ENCODE peak calls at places on chromosomes 6 and 20, in seven cellular contexts. Q is GM23248; I is PC-3; W is fibroblast of lung; B is tibial nerve; Y is CD8-positive, alpha-beta T cell; T is psoas muscle. Z is an unnamed sample.

GRCh38 chr20:61803416-61803902 is 262.2 kb downstream of the TAF4 start:
- DNase-seq in Q (peak; percentile 11), I (no peak), W (no peak), B (no peak), Y (no peak), T (no peak), Z (no peak)

GRCh38 chr20:23227976-23228375 is 122.6 kb upstream of the NXT1 start:
- DNase-seq in Q (no peak), I (no peak), W (peak; percentile 10), B (no peak), Y (no peak), T (no peak), Z (no peak)

GRCh38 chr6:155419161-155419560 is 36.5 kb downstream of the NOX3 start:
- DNase-seq in Q (peak; percentile 86), I (no peak), W (peak; percentile 47), B (no peak), Y (no peak), T (no peak), Z (no peak)

GRCh38 chr6:113936093-113936934 is 34.6 kb downstream of the HDAC2 start:
- DNase-seq in Q (peak; percentile 69), I (peak; percentile 67), W (peak; percentile 55), B (peak; percentile 28), Y (no peak), T (no peak), Z (no peak)

GRCh38 chr6:15447546-15448232 is 201.8 kb downstream of the JARID2 start:
- DNase-seq in Q (no peak), I (no peak), W (no peak), B (no peak), Y (no peak), T (no peak), Z (no peak)

GRCh38 chr6:154394571-154394970 is 38.0 kb upstream of the IPCEF1 start:
- DNase-seq in Q (no peak), I (no peak), W (no peak), B (no peak), Y (no peak), T (no peak), Z (no peak)

GRCh38 chr20:28616354-28616753 is 2641.1 kb upstream of the DEFB115 start:
- DNase-seq in Q (no peak), I (no peak), W (no peak), B (no peak), Y (no peak), T (no peak), Z (no peak)

GRCh38 chr20:53582574-53583351 is 10.9 kb downstream of the ZNF217 start:
- DNase-seq in Q (peak; percentile 98), I (peak; percentile 98), W (peak; percentile 92), B (no peak), Y (peak; percentile 61), T (no peak), Z (no peak)

GRCh38 chr20:34907616-34908469 is 31.4 kb downstream of the ACSS2 start:
- DNase-seq in Q (peak; percentile 89), I (peak; percentile 100), W (peak; percentile 89), B (peak; percentile 47), Y (no peak), T (peak; percentile 48), Z (peak; percentile 39)

GRCh38 chr6:57262901-57263694 is 41.0 kb upstream of the RAB23 start:
- DNase-seq in Q (peak; percentile 97), I (peak; percentile 78), W (peak; percentile 99), B (peak; percentile 16), Y (no peak), T (peak; percentile 35), Z (no peak)
- H3K27ac ChIP-seq in Q (peak overlapping the region; percentile 95), I (peak overlapping the region; percentile 54), W (peak overlapping the region; percentile 84), B (peak overlapping the region; percentile 31), Y (no peak overlapping the region), T (peak overlapping the region; percentile 20), Z (peak overlapping the region; percentile 70)

GRCh38 chr6:42618105-42618504 is 54.3 kb downstream of the UBR2 start:
- DNase-seq in Q (peak; percentile 5), I (no peak), W (no peak), B (no peak), Y (no peak), T (no peak), Z (no peak)
- H3K4me1 ChIP-seq in Q (peaks cover 15% of the 10 kb centered on the region), I (no peaks in the 10 kb centered on the region), W (no peaks in the 10 kb centered on the region), B (no peaks in the 10 kb centered on the region), Y (no peaks in the 10 kb centered on the region), T (peaks cover 15% of the 10 kb centered on the region), Z (no peaks in the 10 kb centered on the region)

GRCh38 chr6:35242486-35242885 is 17.0 kb upstream of the ZNF76 start:
- DNase-seq in Q (no peak), I (no peak), W (no peak), B (no peak), Y (no peak), T (no peak), Z (no peak)

GRCh38 chr6:35244551-35244950 is 15.0 kb upstream of the ZNF76 start:
- DNase-seq in Q (no peak), I (no peak), W (no peak), B (no peak), Y (no peak), T (no peak), Z (no peak)

GRCh38 chr6:35240838-35241801 is 18.4 kb upstream of the ZNF76 start:
- DNase-seq in Q (peak; percentile 63), I (peak; percentile 88), W (peak; percentile 19), B (peak; percentile 81), Y (peak; percentile 67), T (peak; percentile 65), Z (peak; percentile 37)

GRCh38 chr6:35242906-35243305 is 16.6 kb upstream of the ZNF76 start:
- DNase-seq in Q (no peak), I (no peak), W (no peak), B (no peak), Y (no peak), T (no peak), Z (no peak)

DNA sequence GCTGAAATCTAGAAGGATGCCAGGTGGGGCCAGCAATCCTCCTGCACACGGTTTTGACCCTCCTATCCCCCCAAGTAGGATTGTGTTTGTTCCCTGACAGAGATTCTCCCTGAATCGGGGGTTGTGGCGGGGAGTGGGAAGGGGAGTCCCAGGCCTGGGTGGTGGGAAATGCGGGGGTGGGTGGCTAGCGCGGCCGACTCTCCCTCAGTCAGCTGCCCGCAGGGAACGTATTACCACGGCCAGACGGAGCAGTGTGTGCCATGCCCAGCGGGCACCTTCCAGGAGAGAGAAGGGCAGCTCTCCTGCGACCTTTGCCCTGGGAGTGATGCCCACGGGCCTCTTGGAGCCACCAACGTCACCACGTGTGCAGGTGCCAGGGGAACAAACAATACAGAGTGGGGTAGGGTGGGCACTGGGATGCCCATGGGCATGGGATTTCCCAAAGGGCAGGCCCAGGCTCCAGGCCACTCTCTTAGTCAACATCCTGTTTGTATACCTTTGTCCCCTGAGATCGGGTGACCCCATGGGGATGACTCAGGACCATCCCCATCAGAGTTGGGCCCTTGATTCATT is 16.1 kb upstream of the ZNF76 start:
- DNase-seq in Q (no peak), I (no peak), W (no peak), B (no peak), Y (no peak), T (no peak), Z (no peak)
- H3K36me3 ChIP-seq in Q (no peaks in the 10 kb centered on the region), I (no peaks in the 10 kb centered on the region), W (peaks cover 1% of the 10 kb centered on the region), B (no peaks in the 10 kb centered on the region), Y (no peaks in the 10 kb centered on the region), T (no peaks in the 10 kb centered on the region), Z (peaks cover 55% of the 10 kb centered on the region)

DNA sequence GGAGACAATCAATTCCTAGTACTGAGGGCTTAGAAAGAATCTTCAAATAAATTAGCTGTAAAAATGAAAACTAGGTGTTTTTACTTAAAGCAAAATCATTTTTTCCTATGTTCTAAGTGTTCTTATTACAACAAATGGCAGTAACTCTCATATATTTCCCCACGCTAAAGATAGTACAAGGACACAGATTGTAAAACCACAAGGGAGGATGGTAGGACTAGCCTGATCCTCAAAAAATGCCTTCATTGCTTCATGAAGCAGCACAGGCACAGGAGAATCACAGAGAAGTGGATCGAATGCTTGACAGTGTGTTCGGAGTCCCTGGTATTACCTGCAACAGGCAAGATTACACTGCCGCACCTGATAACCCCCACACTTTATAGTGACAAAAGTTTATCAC is 58.5 kb downstream of the SAMD3 start:
- DNase-seq in Q (no peak), I (no peak), W (no peak), B (no peak), Y (no peak), T (no peak), Z (no peak)
- H3K27ac ChIP-seq in Q (no peak overlapping the region), I (no peak overlapping the region), W (no peak overlapping the region), B (no peak overlapping the region), Y (no peak overlapping the region), T (no peak overlapping the region), Z (no peak overlapping the region)

GRCh38 chr20:63950701-63951397 is 5.4 kb downstream of the UCKL1 start:
- DNase-seq in Q (no peak), I (no peak), W (no peak), B (no peak), Y (no peak), T (no peak), Z (no peak)
- H3K4me1 ChIP-seq in Q (peaks cover 23% of the 10 kb centered on the region), I (peaks cover 29% of the 10 kb centered on the region), W (peaks cover 40% of the 10 kb centered on the region), B (no peaks in the 10 kb centered on the region), Y (peaks cover 51% of the 10 kb centered on the region), T (peaks cover 89% of the 10 kb centered on the region), Z (peaks cover 71% of the 10 kb centered on the region)

GRCh38 chr6:135202821-135203220 is 21.7 kb downstream of the MYB start:
- DNase-seq in Q (no peak), I (no peak), W (no peak), B (no peak), Y (no peak), T (no peak), Z (no peak)
- H3K36me3 ChIP-seq in Q (no peaks in the 10 kb centered on the region), I (no peaks in the 10 kb centered on the region), W (no peaks in the 10 kb centered on the region), B (no peaks in the 10 kb centered on the region), Y (no peaks in the 10 kb centered on the region), T (no peaks in the 10 kb centered on the region), Z (no peaks in the 10 kb centered on the region)

GRCh38 chr6:157712585-157713295 is 110.3 kb upstream of the SNX9 start:
- DNase-seq in Q (no peak), I (no peak), W (no peak), B (no peak), Y (no peak), T (no peak), Z (no peak)

GRCh38 chr6:157715766-157716171 is 107.3 kb upstream of the SNX9 start:
- DNase-seq in Q (peak; percentile 98), I (no peak), W (peak; percentile 68), B (peak; percentile 84), Y (no peak), T (peak; percentile 73), Z (no peak)

GRCh38 chr6:157711060-157711459 is 112.0 kb upstream of the SNX9 start:
- DNase-seq in Q (peak; percentile 14), I (no peak), W (no peak), B (no peak), Y (no peak), T (no peak), Z (no peak)

GRCh38 chr6:157714153-157714490 is 108.9 kb upstream of the SNX9 start:
- DNase-seq in Q (peak; percentile 84), I (no peak), W (peak; percentile 80), B (no peak), Y (no peak), T (no peak), Z (no peak)

GRCh38 chr6:157713451-157714152 is 109.4 kb upstream of the SNX9 start:
- DNase-seq in Q (no peak), I (no peak), W (no peak), B (no peak), Y (no peak), T (no peak), Z (no peak)
- H3K27ac ChIP-seq in Q (peak overlapping the region; percentile 98), I (no peak overlapping the region), W (no peak overlapping the region), B (no peak overlapping the region), Y (no peak overlapping the region), T (peak overlapping the region; percentile 4), Z (no peak overlapping the region)

GRCh38 chr6:143688681-143689080 is 10.9 kb downstream of the PHACTR2 start:
- DNase-seq in Q (no peak), I (no peak), W (no peak), B (no peak), Y (no peak), T (no peak), Z (no peak)
- H3K4me1 ChIP-seq in Q (peaks cover 41% of the 10 kb centered on the region), I (peaks cover 11% of the 10 kb centered on the region), W (peaks cover 16% of the 10 kb centered on the region), B (no peaks in the 10 kb centered on the region), Y (no peaks in the 10 kb centered on the region), T (peaks cover 27% of the 10 kb centered on the region), Z (peaks cover 88% of the 10 kb centered on the region)

Z was measured in thoracic aorta.